ENCODE peak calls at places on chromosome 12, in nine cellular contexts. One of them, this sample, is unnamed.

GRCh38 chr12:13980548-13981295 is 680 bp downstream of the GRIN2B start:
- DNase-seq in cardiac muscle cell: peak; percentile 31
- DNase-seq in glomerular endothelial cell: no peak
- DNase-seq in dermis blood vessel endothelial cell: no peak
- DNase-seq in lower lobe of right lung: no peak
- DNase-seq in AG10803: no peak
- DNase-seq in EL: no peak
- DNase-seq in substantia nigra: no peak
- DNase-seq in mammary epithelial cell: no peak
- DNase-seq in this sample: peak; percentile 35

GRCh38 chr12:14902465-14902864 is 16.8 kb upstream of the MGP start:
- DNase-seq in EL: no peak
- DNase-seq in glomerular endothelial cell: no peak
- DNase-seq in mammary epithelial cell: no peak
- DNase-seq in dermis blood vessel endothelial cell: no peak
- DNase-seq in lower lobe of right lung: no peak
- DNase-seq in substantia nigra: no peak
- DNase-seq in cardiac muscle cell: no peak
- DNase-seq in AG10803: no peak
- DNase-seq in this sample: no peak

GRCh38 chr12:62655524-62656160 is 189.0 kb downstream of the MON2 start:
- DNase-seq in EL: no peak
- DNase-seq in lower lobe of right lung: no peak
- DNase-seq in AG10803: no peak
- DNase-seq in glomerular endothelial cell: no peak
- DNase-seq in dermis blood vessel endothelial cell: no peak
- DNase-seq in substantia nigra: no peak
- DNase-seq in mammary epithelial cell: no peak
- DNase-seq in cardiac muscle cell: no peak
- DNase-seq in this sample: no peak

GRCh38 chr12:46556820-46557524 is 184.4 kb upstream of the SLC38A2 start:
- DNase-seq in dermis blood vessel endothelial cell: peak; percentile 41
- DNase-seq in lower lobe of right lung: no peak
- DNase-seq in AG10803: peak; percentile 78
- DNase-seq in cardiac muscle cell: no peak
- DNase-seq in mammary epithelial cell: peak; percentile 96
- DNase-seq in substantia nigra: no peak
- DNase-seq in EL: peak; percentile 93
- DNase-seq in glomerular endothelial cell: no peak
- DNase-seq in this sample: no peak

GRCh38 chr12:127381043-127381668 is 885.8 kb upstream of the TMEM132C start:
- DNase-seq in EL: peak; percentile 51
- DNase-seq in substantia nigra: peak; percentile 14
- DNase-seq in lower lobe of right lung: no peak
- DNase-seq in mammary epithelial cell: peak; percentile 21
- DNase-seq in glomerular endothelial cell: no peak
- DNase-seq in dermis blood vessel endothelial cell: peak; percentile 3
- DNase-seq in cardiac muscle cell: peak; percentile 87
- DNase-seq in AG10803: peak; percentile 5
- DNase-seq in this sample: peak; percentile 10

GRCh38 chr12:168763-169525 is 45.0 kb downstream of the SLC6A12 start:
- DNase-seq in dermis blood vessel endothelial cell: no peak
- DNase-seq in mammary epithelial cell: no peak
- DNase-seq in cardiac muscle cell: peak; percentile 25
- DNase-seq in glomerular endothelial cell: no peak
- DNase-seq in AG10803: no peak
- DNase-seq in lower lobe of right lung: no peak
- DNase-seq in EL: no peak
- DNase-seq in substantia nigra: no peak
- DNase-seq in this sample: no peak

GRCh38 chr12:12999959-13000615 is at the start of gene HEBP1:
- DNase-seq in EL: peak; percentile 90
- DNase-seq in substantia nigra: peak; percentile 98
- DNase-seq in mammary epithelial cell: peak; percentile 86
- DNase-seq in AG10803: peak; percentile 89
- DNase-seq in cardiac muscle cell: peak; percentile 96
- DNase-seq in lower lobe of right lung: peak; percentile 96
- DNase-seq in dermis blood vessel endothelial cell: peak; percentile 96
- DNase-seq in glomerular endothelial cell: no peak
- DNase-seq in this sample: peak; percentile 76

GRCh38 chr12:95996034-95996658 is at the start of gene HAL:
- DNase-seq in lower lobe of right lung: peak; percentile 59
- DNase-seq in substantia nigra: no peak
- DNase-seq in EL: no peak
- DNase-seq in cardiac muscle cell: no peak
- DNase-seq in glomerular endothelial cell: no peak
- DNase-seq in AG10803: peak; percentile 34
- DNase-seq in dermis blood vessel endothelial cell: no peak
- DNase-seq in mammary epithelial cell: no peak
- DNase-seq in this sample: no peak

GRCh38 chr12:31736472-31736871 is 7.7 kb upstream of the AMN1 start:
- DNase-seq in dermis blood vessel endothelial cell: peak; percentile 46
- DNase-seq in AG10803: peak; percentile 83
- DNase-seq in glomerular endothelial cell: no peak
- DNase-seq in mammary epithelial cell: peak; percentile 91
- DNase-seq in lower lobe of right lung: no peak
- DNase-seq in substantia nigra: no peak
- DNase-seq in EL: peak; percentile 78
- DNase-seq in cardiac muscle cell: no peak
- DNase-seq in this sample: no peak

GRCh38 chr12:94244165-94245133 is 96.1 kb downstream of the PLXNC1 start:
- DNase-seq in lower lobe of right lung: peak; percentile 72
- DNase-seq in cardiac muscle cell: no peak
- DNase-seq in EL: no peak
- DNase-seq in substantia nigra: no peak
- DNase-seq in dermis blood vessel endothelial cell: no peak
- DNase-seq in glomerular endothelial cell: no peak
- DNase-seq in AG10803: no peak
- DNase-seq in mammary epithelial cell: no peak
- DNase-seq in this sample: no peak

GRCh38 chr12:112112423-112113132 is 4.0 kb upstream of the NAA25 start:
- DNase-seq in EL: no peak
- DNase-seq in dermis blood vessel endothelial cell: no peak
- DNase-seq in substantia nigra: no peak
- DNase-seq in lower lobe of right lung: no peak
- DNase-seq in mammary epithelial cell: peak; percentile 94
- DNase-seq in AG10803: no peak
- DNase-seq in cardiac muscle cell: no peak
- DNase-seq in glomerular endothelial cell: no peak
- DNase-seq in this sample: no peak

GRCh38 chr12:113409462-113410124 is 5.9 kb upstream of the SDS start:
- DNase-seq in glomerular endothelial cell: no peak
- DNase-seq in dermis blood vessel endothelial cell: no peak
- DNase-seq in mammary epithelial cell: no peak
- DNase-seq in substantia nigra: peak; percentile 15
- DNase-seq in lower lobe of right lung: peak; percentile 22
- DNase-seq in cardiac muscle cell: no peak
- DNase-seq in AG10803: no peak
- DNase-seq in EL: no peak
- DNase-seq in this sample: no peak

GRCh38 chr12:65925626-65926025 is 101.3 kb downstream of the HMGA2 start:
- DNase-seq in dermis blood vessel endothelial cell: peak; percentile 63
- DNase-seq in lower lobe of right lung: no peak
- DNase-seq in glomerular endothelial cell: no peak
- DNase-seq in EL: no peak
- DNase-seq in cardiac muscle cell: no peak
- DNase-seq in substantia nigra: no peak
- DNase-seq in mammary epithelial cell: no peak
- DNase-seq in AG10803: no peak
- DNase-seq in this sample: no peak

GRCh38 chr12:80411787-80412186 is 32.2 kb upstream of the PTPRQ start:
- DNase-seq in AG10803: no peak
- DNase-seq in EL: no peak
- DNase-seq in substantia nigra: no peak
- DNase-seq in mammary epithelial cell: no peak
- DNase-seq in cardiac muscle cell: no peak
- DNase-seq in glomerular endothelial cell: no peak
- DNase-seq in dermis blood vessel endothelial cell: no peak
- DNase-seq in lower lobe of right lung: no peak
- DNase-seq in this sample: no peak

GRCh38 chr12:95700316-95700785 is 90.2 kb downstream of the NTN4 start:
- DNase-seq in EL: peak; percentile 92
- DNase-seq in dermis blood vessel endothelial cell: no peak
- DNase-seq in mammary epithelial cell: peak; percentile 90
- DNase-seq in cardiac muscle cell: no peak
- DNase-seq in AG10803: peak; percentile 95
- DNase-seq in glomerular endothelial cell: no peak
- DNase-seq in substantia nigra: no peak
- DNase-seq in lower lobe of right lung: no peak
- DNase-seq in this sample: no peak

GRCh38 chr12:50625029-50625875 is 120.5 kb downstream of the DIP2B start:
- DNase-seq in lower lobe of right lung: no peak
- DNase-seq in EL: peak; percentile 19
- DNase-seq in AG10803: no peak
- DNase-seq in mammary epithelial cell: no peak
- DNase-seq in substantia nigra: no peak
- DNase-seq in glomerular endothelial cell: no peak
- DNase-seq in cardiac muscle cell: no peak
- DNase-seq in dermis blood vessel endothelial cell: no peak
- DNase-seq in this sample: no peak

GRCh38 chr12:79451988-79452387 is 238.8 kb downstream of the PAWR start:
- DNase-seq in cardiac muscle cell: no peak
- DNase-seq in lower lobe of right lung: no peak
- DNase-seq in EL: peak; percentile 96
- DNase-seq in substantia nigra: no peak
- DNase-seq in glomerular endothelial cell: peak; percentile 91
- DNase-seq in AG10803: peak; percentile 92
- DNase-seq in dermis blood vessel endothelial cell: peak; percentile 98
- DNase-seq in mammary epithelial cell: peak; percentile 84
- DNase-seq in this sample: no peak